ENCODE peak calls at places on chromosomes 6 and 20, in four cellular contexts. X is ovary, H is H54, R is upper lobe of left lung. P is an unnamed sample.

GRCh38 chr6:27059621-27060425 is 187.7 kb upstream of the PRSS16 start:
- DNase-seq in X (no peak), H (no peak), R (no peak), P (no peak)

GRCh38 chr20:58715709-58716475 is 23.3 kb downstream of the NPEPL1 start:
- DNase-seq in X (peak), R (no peak), H (no peak), P (no peak)

GRCh38 chr6:35543459-35544193 is 30.9 kb upstream of the TULP1 start:
- DNase-seq in R (peak), X (no peak), H (no peak), P (no peak)

GRCh38 chr6:32291549-32291948 is 67.7 kb upstream of the NOTCH4 start:
- DNase-seq in R (no peak), X (no peak), H (no peak), P (no peak)

GRCh38 chr20:36181934-36182603 is 27.5 kb downstream of the EPB41L1 start:
- DNase-seq in X (no peak), R (peak), H (peak), P (no peak)

GRCh38 chr6:140462495-140463311 is 1088.3 kb upstream of the CITED2 start:
- DNase-seq in H (no peak), X (no peak), R (no peak), P (no peak)

GRCh38 chr6:26172496-26172958 is 85.3 kb downstream of the HFE start:
- DNase-seq in X (no peak), H (no peak), R (peak), P (peak)

GRCh38 chr6:47787620-47788497 is 6.0 kb downstream of the OPN5 start:
- DNase-seq in R (peak), H (peak), X (peak), P (peak)

GRCh38 chr20:46284028-46284427 is 24.3 kb downstream of the CDH22 start:
- DNase-seq in R (no peak), X (no peak), H (no peak), P (no peak)

GRCh38 chr20:51597389-51598231 is 55.1 kb upstream of the NFATC2 start:
- DNase-seq in X (no peak), R (no peak), H (no peak), P (no peak)

GRCh38 chr6:17250237-17250636 is 30.9 kb upstream of the RBM24 start:
- DNase-seq in X (no peak), R (no peak), H (no peak), P (no peak)

GRCh38 chr6:106114492-106114891 is 28.4 kb downstream of the PRDM1 start:
- DNase-seq in X (no peak), H (no peak), R (no peak), P (no peak)

GRCh38 chr20:17059465-17059864 is 167.4 kb upstream of the PCSK2 start:
- DNase-seq in X (no peak), R (peak), H (peak), P (peak)

GRCh38 chr6:133376743-133377142 is 135.6 kb downstream of the EYA4 start:
- DNase-seq in X (no peak), H (no peak), R (no peak), P (no peak)

GRCh38 chr6:142242269-142242668 is 59.5 kb upstream of the ADGRG6 start:
- DNase-seq in R (no peak), X (no peak), H (no peak), P (no peak)

GRCh38 chr20:9609892-9610502 is 95.6 kb downstream of the LAMP5 start:
- DNase-seq in H (no peak), X (no peak), R (peak), P (peak)

GRCh38 chr6:683742-684440 is 9.0 kb downstream of the EXOC2 start:
- DNase-seq in X (no peak), R (no peak), H (no peak), P (no peak)

GRCh38 chr20:38471987-38472512 is 593 bp upstream of the RALGAPB start:
- DNase-seq in X (peak), H (no peak), R (no peak), P (peak)

GRCh38 chr6:113630738-113631535 is 226.2 kb upstream of the MARCKS start:
- DNase-seq in R (peak), H (no peak), X (no peak), P (no peak)

GRCh38 chr6:12022903-12023522 is 10.9 kb downstream of the HIVEP1 start:
- DNase-seq in H (no peak), X (no peak), R (no peak), P (peak)

GRCh38 chr20:52426856-52427255 is 235.3 kb upstream of the ZFP64 start:
- DNase-seq in R (no peak), H (no peak), X (no peak), P (no peak)

GRCh38 chr20:15075586-15075985 is 738.2 kb upstream of the FLRT3 start:
- DNase-seq in X (no peak), H (no peak), R (no peak), P (no peak)

GRCh38 chr6:13485303-13485702 is 2.1 kb downstream of the GFOD1 start:
- DNase-seq in R (no peak), H (no peak), X (no peak), P (peak)

GRCh38 chr6:138410972-138411667 is 7.1 kb downstream of the HEBP2 start:
- DNase-seq in R (no peak), X (no peak), H (peak), P (no peak)

GRCh38 chr6:20458051-20458894 is 56.6 kb downstream of the E2F3 start:
- DNase-seq in X (no peak), H (no peak), R (no peak), P (peak)

GRCh38 chr6:17381429-17382147 is 11.8 kb upstream of the CAP2 start:
- DNase-seq in R (no peak), H (no peak), X (no peak), P (no peak)

DNA sequence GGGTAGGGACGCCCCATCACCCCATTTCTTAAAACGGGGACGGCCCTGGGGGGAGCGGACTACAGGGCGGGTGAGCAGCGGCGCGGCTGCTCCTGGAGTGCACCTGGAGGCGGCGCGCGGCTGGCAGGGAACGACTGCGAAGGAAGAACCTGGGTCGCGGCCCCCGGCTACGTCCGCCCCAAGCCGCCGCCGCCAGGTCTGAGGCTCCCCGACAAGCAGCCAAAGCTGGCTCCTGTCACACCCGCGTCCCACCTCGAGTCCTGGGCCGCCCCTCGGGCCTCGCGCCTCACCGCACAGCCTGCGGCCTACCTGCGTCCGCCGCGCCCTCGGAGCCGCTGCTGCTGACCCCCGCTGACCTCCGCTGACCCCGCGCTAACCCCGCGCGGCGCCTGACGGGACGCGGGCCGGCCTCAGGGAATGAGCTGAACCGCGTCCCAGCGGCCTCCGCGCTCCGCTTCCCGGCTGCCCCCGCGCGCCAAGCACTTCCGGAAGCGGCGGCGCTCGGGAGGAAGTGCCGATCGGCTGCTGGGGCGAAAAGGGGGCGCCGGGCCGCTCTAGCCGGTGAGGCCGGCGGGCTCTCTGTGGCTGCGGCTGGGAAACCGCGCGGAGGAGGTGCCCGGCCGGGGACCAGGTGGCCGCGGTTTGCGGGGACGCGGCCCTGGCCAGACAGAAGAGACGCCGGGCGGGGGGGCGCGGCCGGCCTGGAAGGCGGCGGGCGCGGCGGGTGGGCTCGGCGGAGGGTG is at the start of the genes ARFRP1 and ZGPAT:
- DNase-seq in R (peak), X (peak), H (peak), P (peak)
- TF ChIP-seq POLR2A in R (peak), X (peak), H (peak), P (peak)

GRCh38 chr20:32462900-32463641 is 104.9 kb downstream of the ASXL1 start:
- DNase-seq in X (no peak), R (no peak), H (no peak), P (no peak)

GRCh38 chr20:32463642-32464400 is 105.7 kb downstream of the ASXL1 start:
- DNase-seq in R (no peak), X (no peak), H (no peak), P (no peak)

GRCh38 chr20:32464401-32465091 is 106.4 kb downstream of the ASXL1 start:
- DNase-seq in R (no peak), H (no peak), X (no peak), P (no peak)

GRCh38 chr20:32466739-32467505 is 108.8 kb downstream of the ASXL1 start:
- DNase-seq in R (peak), X (no peak), H (no peak), P (no peak)

GRCh38 chr20:32465092-32465900 is 107.2 kb downstream of the ASXL1 start:
- DNase-seq in X (peak), R (peak), H (no peak), P (no peak)
- TF ChIP-seq POLR2A in X (no peak), R (no peak), H (no peak), P (no peak)

GRCh38 chr20:62800314-62801259 is 4.0 kb upstream of the OGFR start:
- DNase-seq in X (no peak), R (no peak), H (no peak), P (no peak)
- TF ChIP-seq POLR2A in X (no peak), R (no peak), H (no peak), P (no peak)

DNA sequence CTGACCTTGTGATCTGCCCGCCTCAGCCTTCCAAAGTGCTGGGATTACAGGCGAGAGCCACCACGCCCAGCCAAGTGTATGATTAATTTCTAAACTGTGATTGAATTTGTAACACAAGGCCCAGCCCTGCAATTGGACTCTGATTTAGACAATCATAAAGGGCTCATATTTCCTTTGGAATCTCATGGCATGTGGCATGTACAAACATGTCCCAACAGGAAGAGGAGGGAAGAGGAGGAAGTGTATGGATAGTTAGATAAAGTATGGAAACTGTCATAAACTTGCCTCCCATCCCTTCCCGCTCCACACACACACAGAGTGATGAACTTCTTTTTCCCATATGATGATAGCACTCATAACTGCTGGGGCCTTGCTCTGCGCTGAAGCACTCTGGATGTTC is 27.2 kb upstream of the QKI start:
- DNase-seq in H (no peak), X (no peak), R (no peak), P (no peak)
- TF ChIP-seq POLR2A in H (no peak), X (no peak), R (no peak), P (no peak)

GRCh38 chr6:151291145-151292055 is 51.6 kb downstream of the AKAP12 start:
- DNase-seq in R (no peak), X (peak), H (no peak), P (no peak)

GRCh38 chr6:151294561-151295101 is 54.9 kb downstream of the AKAP12 start:
- DNase-seq in H (no peak), R (no peak), X (no peak), P (no peak)

GRCh38 chr6:151289399-151290007 is 49.7 kb downstream of the AKAP12 start:
- DNase-seq in X (no peak), H (no peak), R (no peak), P (no peak)

GRCh38 chr6:151293621-151294020 is 53.9 kb downstream of the AKAP12 start:
- DNase-seq in X (no peak), H (no peak), R (no peak), P (no peak)

DNA sequence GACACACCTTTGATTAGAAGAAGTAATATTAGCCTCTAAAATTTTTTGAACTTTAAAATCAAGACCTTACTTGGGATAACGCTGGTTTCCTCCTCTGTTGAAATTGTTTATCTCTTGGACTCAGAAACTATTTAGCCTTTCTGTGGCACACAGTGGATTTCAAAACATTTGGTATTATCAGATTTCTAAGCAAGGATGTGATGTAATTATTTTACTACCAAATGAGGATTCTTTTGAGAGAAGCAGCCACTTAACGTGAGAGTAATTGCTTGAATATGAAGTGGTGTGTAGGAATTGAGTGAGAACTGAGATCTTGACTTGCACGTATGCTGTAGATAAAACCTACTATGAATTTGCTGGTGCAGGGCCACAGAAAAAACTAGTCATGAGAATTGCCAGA is 53.2 kb downstream of the AKAP12 start:
- DNase-seq in R (no peak), X (no peak), H (no peak), P (no peak)
- TF ChIP-seq POLR2A in R (no peak), X (no peak), H (no peak), P (no peak)

GRCh38 chr6:43669922-43670622 is 17.5 kb downstream of the MRPS18A start:
- DNase-seq in R (no peak), X (no peak), H (no peak), P (no peak)
- TF ChIP-seq POLR2A in R (no peak), X (no peak), H (no peak), P (no peak)

DNA sequence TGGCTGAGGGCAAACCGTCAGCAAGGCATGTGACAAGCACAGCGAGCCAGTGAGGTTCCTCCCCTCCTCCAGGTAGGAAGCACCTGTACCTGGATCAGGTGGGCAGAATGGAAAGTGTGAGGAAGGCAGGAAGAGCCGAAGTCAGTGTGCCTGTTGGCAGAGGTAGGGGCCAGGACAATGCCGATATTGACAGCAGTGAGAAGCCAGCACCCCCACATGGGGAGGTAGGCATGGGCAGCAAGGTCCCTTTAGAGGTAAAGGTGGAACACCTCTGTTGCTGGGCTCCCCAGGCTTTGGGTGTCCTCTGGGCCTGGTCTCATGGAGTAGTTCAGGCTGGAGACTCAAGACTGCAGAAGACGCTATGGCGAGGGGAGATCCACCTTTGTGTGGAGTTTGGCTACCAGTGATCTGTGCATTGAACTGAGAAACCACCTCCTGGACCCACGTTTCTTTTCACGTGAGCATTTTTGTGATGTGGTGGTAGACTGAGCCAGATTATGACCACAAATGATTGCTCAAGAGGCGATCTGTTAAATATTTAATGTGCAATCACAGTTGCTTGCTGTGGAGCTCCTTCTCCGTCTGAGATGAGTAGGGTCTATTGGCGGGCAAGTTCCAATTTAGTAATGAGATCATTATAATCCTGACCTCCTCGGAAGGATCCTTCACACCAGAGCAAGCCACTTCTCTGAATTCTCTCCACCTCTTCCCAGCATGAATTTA is 174.8 kb downstream of the CDH26 start:
- DNase-seq in R (no peak), X (no peak), H (no peak), P (no peak)
- TF ChIP-seq POLR2A in R (no peak), X (no peak), H (no peak), P (no peak)

DNA sequence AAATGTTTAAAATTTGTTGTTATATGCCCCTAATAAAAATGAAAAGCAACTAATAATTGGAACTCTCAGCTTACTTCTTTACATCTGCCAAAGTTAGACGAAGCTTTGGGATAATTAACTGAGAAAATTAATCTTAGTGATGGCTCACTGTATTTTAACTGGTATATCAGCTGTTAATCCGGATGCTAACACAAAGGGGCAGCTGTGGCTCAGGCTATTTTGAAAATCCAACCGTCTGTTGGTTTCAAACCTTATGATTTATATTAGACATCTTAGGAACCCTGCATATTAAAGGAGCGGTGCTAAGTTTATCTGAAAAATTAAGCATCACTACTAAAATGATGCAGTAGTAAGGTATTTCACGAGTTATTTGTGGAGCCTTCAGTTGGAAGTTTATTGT is 96.6 kb downstream of the AKAP7 start:
- DNase-seq in H (no peak), X (no peak), R (no peak), P (no peak)
- TF ChIP-seq POLR2A in H (no peak), X (no peak), R (no peak), P (no peak)

P was measured in erythroblast.